ENCODE peak calls at places on chromosomes 3 and 15, in eight cellular contexts. M is stromal cell of bone marrow; P is naive thymus-derived CD4-positive, alpha-beta T cell; T is pons; F is fibroblast of pulmonary artery; X is GM23248; N is occipital lobe; J is NCI-H345. W is an unnamed sample.

GRCh38 chr15:31511707-31512310 is 185.2 kb downstream of the KLF13 start:
- DNase-seq in M (no peak), P (peak), T (no peak), F (no peak), X (no peak), N (no peak), J (no peak), W (no peak)

GRCh38 chr15:80875568-80875967 is 96.4 kb downstream of the CEMIP start:
- DNase-seq in M (no peak), P (no peak), T (peak), F (peak), X (peak), N (peak), J (no peak), W (no peak)

GRCh38 chr3:146928421-146929059 is 323.4 kb upstream of the PLSCR5 start:
- DNase-seq in M (no peak), P (no peak), T (no peak), F (no peak), X (no peak), N (no peak), J (no peak), W (no peak)

GRCh38 chr3:48765376-48765775 is 48.4 kb upstream of the IP6K2 start:
- DNase-seq in M (no peak), P (no peak), T (peak), F (peak), X (peak), N (no peak), J (no peak), W (peak)

GRCh38 chr3:109774108-109774507 is 436.8 kb upstream of the DPPA4 start:
- DNase-seq in M (no peak), P (no peak), T (no peak), F (no peak), X (no peak), N (no peak), J (no peak), W (no peak)

GRCh38 chr15:40051616-40052415 is 12.8 kb upstream of the SRP14 start:
- DNase-seq in M (no peak), P (no peak), T (no peak), F (no peak), X (no peak), N (no peak), J (no peak), W (no peak)

GRCh38 chr3:183825380-183826161 is at the start of gene MAP6D1:
- DNase-seq in M (no peak), P (peak), T (peak), F (peak), X (peak), N (peak), J (peak), W (peak)

GRCh38 chr15:100929641-100930042 is 10.5 kb downstream of the LRRK1 start:
- DNase-seq in M (no peak), P (no peak), T (no peak), F (no peak), X (no peak), N (no peak), J (peak), W (peak)

GRCh38 chr3:126488886-126489569 is 13.3 kb upstream of the ZXDC start:
- DNase-seq in M (no peak), P (no peak), T (no peak), F (no peak), X (no peak), N (no peak), J (no peak), W (no peak)

GRCh38 chr3:171028779-171029232 is 2.3 kb upstream of the SLC2A2 start:
- DNase-seq in M (peak), P (no peak), T (no peak), F (peak), X (peak), N (no peak), J (no peak), W (peak)

GRCh38 chr15:49232407-49232806 is 62.4 kb downstream of the GALK2 start:
- DNase-seq in M (no peak), P (no peak), T (no peak), F (no peak), X (no peak), N (no peak), J (no peak), W (no peak)

GRCh38 chr3:40843851-40844548 is 319.2 kb downstream of the ZNF621 start:
- DNase-seq in M (no peak), P (no peak), T (no peak), F (no peak), X (no peak), N (no peak), J (no peak), W (peak)

GRCh38 chr15:74790080-74790916 is 8.4 kb downstream of the CSK start:
- DNase-seq in M (peak), P (no peak), T (peak), F (peak), X (peak), N (no peak), J (no peak), W (no peak)

GRCh38 chr3:112811917-112812660 is 34.6 kb downstream of the CD200R1L start:
- DNase-seq in M (no peak), P (no peak), T (peak), F (no peak), X (no peak), N (no peak), J (no peak), W (no peak)

GRCh38 chr15:79157631-79158592 is 67.3 kb upstream of the RASGRF1 start:
- DNase-seq in M (no peak), P (no peak), T (no peak), F (no peak), X (no peak), N (no peak), J (no peak), W (peak)

GRCh38 chr3:57956119-57956832 is 51.9 kb upstream of the FLNB start:
- DNase-seq in M (peak), P (no peak), T (no peak), F (peak), X (peak), N (no peak), J (no peak), W (no peak)

GRCh38 chr15:70279096-70279495 is 181.4 kb upstream of the TLE3 start:
- DNase-seq in M (no peak), P (no peak), T (no peak), F (no peak), X (no peak), N (no peak), J (no peak), W (no peak)

GRCh38 chr3:188417329-188417728 is 263.4 kb downstream of the LPP start:
- DNase-seq in M (no peak), P (no peak), T (no peak), F (no peak), X (no peak), N (no peak), J (no peak), W (no peak)

GRCh38 chr3:112774293-112774926 is 72.3 kb downstream of the CD200R1L start:
- DNase-seq in M (peak), P (no peak), T (no peak), F (peak), X (peak), N (no peak), J (no peak), W (peak)

GRCh38 chr3:196489747-196490146 is 13.8 kb downstream of the RNF168 start:
- DNase-seq in M (no peak), P (no peak), T (no peak), F (no peak), X (no peak), N (no peak), J (no peak), W (no peak)

GRCh38 chr15:52427804-52428203 is 100.9 kb downstream of the MYO5A start:
- DNase-seq in M (peak), P (no peak), T (no peak), F (peak), X (peak), N (no peak), J (no peak), W (peak)

GRCh38 chr3:142000341-142000870 is 124.0 kb downstream of the ATP1B3 start:
- DNase-seq in M (no peak), P (no peak), T (no peak), F (no peak), X (no peak), N (no peak), J (no peak), W (no peak)

GRCh38 chr3:155024006-155024638 is 56.0 kb upstream of the MME start:
- DNase-seq in M (peak), P (no peak), T (no peak), F (peak), X (peak), N (no peak), J (no peak), W (no peak)

GRCh38 chr15:38508647-38509046 is 54.7 kb downstream of the FAM98B start:
- DNase-seq in M (no peak), P (no peak), T (no peak), F (no peak), X (no peak), N (no peak), J (no peak), W (no peak)